ENCODE peak calls at places on chromosome 18, in four cellular contexts. One of them, this sample, is unnamed.

GRCh38 chr18:78659748-78660147 is 319.9 kb upstream of the SALL3 start:
- DNase-seq in WTC11: peak
- DNase-seq in HepG2: no peak
- DNase-seq in K562: peak
- DNase-seq in this sample: peak

GRCh38 chr18:3794537-3795348 is 344.8 kb downstream of the TGIF1 start:
- DNase-seq in HepG2: no peak
- DNase-seq in K562: peak
- DNase-seq in WTC11: no peak
- DNase-seq in this sample: no peak

GRCh38 chr18:48931680-48932461 is 18.9 kb downstream of the SMAD7 start:
- DNase-seq in K562: peak
- DNase-seq in HepG2: no peak
- DNase-seq in WTC11: no peak
- DNase-seq in this sample: no peak

GRCh38 chr18:11322006-11322405 is 172.6 kb upstream of the PIEZO2 start:
- DNase-seq in WTC11: no peak
- DNase-seq in K562: no peak
- DNase-seq in HepG2: no peak
- DNase-seq in this sample: no peak

GRCh38 chr18:79383388-79384056 is 12.2 kb upstream of the NFATC1 start:
- DNase-seq in WTC11: no peak
- DNase-seq in K562: no peak
- DNase-seq in HepG2: no peak
- DNase-seq in this sample: peak

GRCh38 chr18:14935210-14935609 is 187.2 kb downstream of the ANKRD30B start:
- DNase-seq in HepG2: no peak
- DNase-seq in K562: no peak
- DNase-seq in WTC11: no peak
- DNase-seq in this sample: no peak

GRCh38 chr18:63514326-63514725 is 27.8 kb upstream of the SERPINB12 start:
- DNase-seq in K562: no peak
- DNase-seq in WTC11: no peak
- DNase-seq in HepG2: no peak
- DNase-seq in this sample: no peak

GRCh38 chr18:6207941-6208340 is 206.8 kb downstream of the L3MBTL4 start:
- DNase-seq in K562: no peak
- DNase-seq in WTC11: no peak
- DNase-seq in HepG2: no peak
- DNase-seq in this sample: no peak

GRCh38 chr18:61039251-61039650 is 294.0 kb upstream of the CDH20 start:
- DNase-seq in HepG2: no peak
- DNase-seq in K562: no peak
- DNase-seq in WTC11: no peak
- DNase-seq in this sample: no peak

GRCh38 chr18:46917808-46918600 is 602 bp downstream of the KATNAL2 start:
- DNase-seq in K562: peak
- DNase-seq in HepG2: no peak
- DNase-seq in WTC11: peak
- DNase-seq in this sample: no peak

GRCh38 chr18:54740146-54740844 is 88.0 kb upstream of the RAB27B start:
- DNase-seq in WTC11: no peak
- DNase-seq in K562: no peak
- DNase-seq in HepG2: no peak
- DNase-seq in this sample: no peak
- TF ChIP-seq FOXJ3 in WTC11: no peak
- TF ChIP-seq FOXJ3 in K562: no peak
- TF ChIP-seq FOXJ3 in HepG2: no peak
- TF ChIP-seq FOXJ3 in this sample: no peak

DNA sequence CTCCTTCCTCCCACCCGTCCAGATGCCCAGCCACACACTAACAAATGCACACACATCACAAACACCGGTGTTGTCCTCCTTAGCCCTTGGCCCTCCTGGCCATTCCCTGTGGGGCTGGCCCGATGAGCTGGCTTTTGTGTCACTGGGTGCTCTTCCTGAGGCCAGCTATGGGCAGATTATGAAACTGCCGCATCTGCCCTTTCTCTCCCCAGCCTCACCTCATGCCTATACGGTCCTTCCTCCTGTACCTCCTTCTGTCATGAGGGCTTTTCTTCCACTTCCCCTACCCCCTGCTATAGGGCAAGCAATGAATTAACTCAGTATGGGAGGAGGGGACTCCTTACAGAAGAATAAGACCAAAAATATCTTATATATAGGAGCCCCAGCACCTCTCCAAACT is 10.3 kb upstream of the INO80C start:
- DNase-seq in K562: no peak
- DNase-seq in HepG2: no peak
- DNase-seq in WTC11: no peak
- DNase-seq in this sample: no peak
- TF ChIP-seq FOXJ3 in K562: no peak
- TF ChIP-seq FOXJ3 in HepG2: no peak
- TF ChIP-seq FOXJ3 in WTC11: no peak
- TF ChIP-seq FOXJ3 in this sample: no peak

GRCh38 chr18:24112874-24113615 is 25.8 kb upstream of the CABYR start:
- DNase-seq in K562: no peak
- DNase-seq in HepG2: peak
- DNase-seq in WTC11: no peak
- DNase-seq in this sample: no peak
- TF ChIP-seq FOXJ3 in K562: no peak
- TF ChIP-seq FOXJ3 in HepG2: peak
- TF ChIP-seq FOXJ3 in WTC11: no peak
- TF ChIP-seq FOXJ3 in this sample: no peak

GRCh38 chr18:58208207-58208944 is 164.3 kb downstream of the NEDD4L start:
- DNase-seq in WTC11: no peak
- DNase-seq in HepG2: no peak
- DNase-seq in K562: no peak
- DNase-seq in this sample: no peak
- TF ChIP-seq FOXJ3 in WTC11: no peak
- TF ChIP-seq FOXJ3 in HepG2: no peak
- TF ChIP-seq FOXJ3 in K562: no peak
- TF ChIP-seq FOXJ3 in this sample: no peak

GRCh38 chr18:33231474-33232317 is 208.8 kb downstream of the CCDC178 start:
- DNase-seq in WTC11: peak
- DNase-seq in K562: peak
- DNase-seq in HepG2: peak
- DNase-seq in this sample: peak
- TF ChIP-seq FOXJ3 in WTC11: no peak
- TF ChIP-seq FOXJ3 in K562: no peak
- TF ChIP-seq FOXJ3 in HepG2: no peak
- TF ChIP-seq FOXJ3 in this sample: no peak